ENCODE peak calls at places on chromosomes 7 and 10, in six cellular contexts. M is fibroblast of pulmonary artery, J is breast epithelium, R is choroid plexus epithelial cell, Y is fibroblast of lung, C is fibroblast of the aortic adventitia. B is an unnamed sample.
A peak's percentile ranks its signal among the peaks of the same experiment; 100 is the strongest.

GRCh38 chr7:30459591-30460245 is 18.9 kb downstream of the NOD1 start:
- DNase-seq in C (peak; percentile 98), R (peak; percentile 96), J (no peak), M (peak; percentile 98), Y (peak; percentile 96), B (peak; percentile 98)

GRCh38 chr7:17038160-17038782 is 156.5 kb upstream of the AGR3 start:
- DNase-seq in M (no peak), J (no peak), C (no peak), R (no peak), Y (no peak), B (no peak)

GRCh38 chr10:78479467-78479866 is 445.8 kb downstream of the RPS24 start:
- DNase-seq in R (no peak), J (no peak), M (no peak), C (no peak), Y (no peak), B (no peak)

GRCh38 chr7:93231264-93231663 is 902 bp upstream of the VPS50 start:
- DNase-seq in R (no peak), J (no peak), C (peak; percentile 2), Y (no peak), M (peak; percentile 1), B (no peak)

GRCh38 chr7:17521437-17521836 is 223.0 kb downstream of the AHR start:
- DNase-seq in R (peak; percentile 92), C (peak; percentile 77), Y (peak; percentile 81), J (no peak), M (peak; percentile 91), B (peak; percentile 70)

GRCh38 chr7:157602156-157602555 is 265.4 kb downstream of the DNAJB6 start:
- DNase-seq in M (no peak), Y (no peak), J (no peak), C (no peak), R (no peak), B (no peak)

GRCh38 chr10:93893646-93894515 is at the start of gene SLC35G1:
- DNase-seq in M (peak; percentile 68), R (peak; percentile 52), Y (peak; percentile 56), J (peak; percentile 18), C (peak; percentile 56), B (peak; percentile 58)

GRCh38 chr7:139560199-139560598 is 36.7 kb downstream of the CLEC2L start:
- DNase-seq in R (no peak), M (no peak), J (no peak), Y (no peak), C (no peak), B (no peak)

GRCh38 chr7:36003343-36003742 is 149.7 kb upstream of the EEPD1 start:
- DNase-seq in C (no peak), M (no peak), Y (no peak), R (no peak), J (no peak), B (no peak)

GRCh38 chr10:90930971-90931841 is 10.3 kb upstream of the ANKRD1 start:
- DNase-seq in R (peak; percentile 92), J (peak; percentile 70), M (peak; percentile 95), C (peak; percentile 98), Y (peak; percentile 99), B (peak; percentile 93)

GRCh38 chr7:31078363-31078990 is 26.4 kb downstream of the ADCYAP1R1 start:
- DNase-seq in C (no peak), Y (no peak), J (no peak), R (no peak), M (no peak), B (no peak)

DNA sequence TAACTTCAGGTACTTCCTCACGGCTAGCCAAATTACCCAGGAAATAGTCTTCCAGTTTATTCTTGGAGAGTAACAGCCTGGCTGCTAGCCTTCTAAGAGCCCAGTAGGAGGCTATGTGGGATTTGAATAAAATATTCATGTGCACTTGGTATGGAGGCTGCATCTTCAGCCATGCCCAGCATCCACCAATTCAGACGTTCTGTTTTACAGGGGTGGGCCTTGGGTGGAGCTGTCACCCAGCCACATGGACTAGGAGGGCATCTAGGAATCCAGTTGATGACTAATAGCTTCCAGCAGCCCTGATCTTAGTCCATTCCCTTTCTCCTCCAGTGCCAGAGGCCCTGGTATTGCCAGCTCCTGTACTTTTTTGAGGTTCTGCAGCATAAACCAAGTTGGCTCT is 66.3 kb upstream of the ZRANB1 start:
- DNase-seq in J (no peak), M (peak; percentile 42), R (peak; percentile 74), Y (peak; percentile 39), C (peak; percentile 44), B (peak; percentile 43)
- TF ChIP-seq CTCF in J (no peak), M (peak; percentile 35), R (peak; percentile 64), Y (peak; percentile 57), C (peak; percentile 42), B (peak; percentile 46)

GRCh38 chr10:52318822-52319464 is 4.9 kb downstream of the DKK1 start:
- DNase-seq in M (peak; percentile 96), C (peak; percentile 97), Y (peak; percentile 99), R (peak; percentile 95), J (no peak), B (peak; percentile 94)

GRCh38 chr10:52316005-52316404 is 1.9 kb downstream of the DKK1 start:
- DNase-seq in J (no peak), M (no peak), R (no peak), Y (peak; percentile 36), C (peak; percentile 27), B (peak; percentile 23)

GRCh38 chr10:52316500-52316899 is 2.4 kb downstream of the DKK1 start:
- DNase-seq in C (peak; percentile 12), Y (no peak), J (no peak), R (no peak), M (no peak), B (peak; percentile 6)

GRCh38 chr10:52319926-52320325 is 5.8 kb downstream of the DKK1 start:
- DNase-seq in J (no peak), Y (peak; percentile 73), R (no peak), C (peak; percentile 28), M (no peak), B (peak; percentile 21)

DNA sequence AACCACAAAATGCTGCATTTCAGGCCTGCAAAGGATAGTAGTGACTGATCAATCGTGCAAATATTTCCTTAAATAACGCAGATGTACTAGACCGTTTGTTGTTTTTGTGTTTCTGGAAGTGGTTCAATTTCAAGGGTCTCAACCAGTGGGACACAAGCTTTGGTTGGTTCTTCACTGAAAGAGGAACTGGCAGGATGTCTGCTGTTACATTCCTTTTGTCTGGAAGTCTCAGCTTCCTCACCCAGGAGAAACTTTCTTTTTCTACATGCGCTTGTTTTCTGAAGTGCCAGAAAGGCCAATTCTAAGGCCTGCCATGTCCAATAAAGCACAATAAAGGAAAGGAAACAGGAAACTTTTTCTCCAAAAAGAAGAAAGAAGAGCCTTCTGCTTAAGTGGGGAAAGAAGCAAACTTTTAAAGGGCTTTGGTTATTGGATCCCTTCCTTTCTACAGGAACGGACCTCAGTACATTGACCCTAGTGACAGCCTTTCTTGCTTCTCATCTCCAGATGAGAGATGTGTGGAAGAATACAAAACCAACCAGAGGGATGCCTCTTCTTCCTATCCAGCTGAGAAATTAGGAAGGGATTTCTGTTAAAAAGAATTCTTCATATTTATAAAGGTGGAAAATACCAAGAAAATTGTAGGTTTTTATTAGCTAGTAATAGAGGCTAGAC is 4.2 kb downstream of the DKK1 start:
- DNase-seq in J (no peak), Y (peak; percentile 88), R (peak; percentile 66), C (peak; percentile 58), M (peak; percentile 49), B (peak; percentile 48)
- H3K4me3 ChIP-seq in J (no peak overlapping the region), Y (no peak overlapping the region), R (peak overlapping the region; percentile 9), C (no peak overlapping the region), M (no peak overlapping the region), B (peak overlapping the region; percentile 36)

DNA sequence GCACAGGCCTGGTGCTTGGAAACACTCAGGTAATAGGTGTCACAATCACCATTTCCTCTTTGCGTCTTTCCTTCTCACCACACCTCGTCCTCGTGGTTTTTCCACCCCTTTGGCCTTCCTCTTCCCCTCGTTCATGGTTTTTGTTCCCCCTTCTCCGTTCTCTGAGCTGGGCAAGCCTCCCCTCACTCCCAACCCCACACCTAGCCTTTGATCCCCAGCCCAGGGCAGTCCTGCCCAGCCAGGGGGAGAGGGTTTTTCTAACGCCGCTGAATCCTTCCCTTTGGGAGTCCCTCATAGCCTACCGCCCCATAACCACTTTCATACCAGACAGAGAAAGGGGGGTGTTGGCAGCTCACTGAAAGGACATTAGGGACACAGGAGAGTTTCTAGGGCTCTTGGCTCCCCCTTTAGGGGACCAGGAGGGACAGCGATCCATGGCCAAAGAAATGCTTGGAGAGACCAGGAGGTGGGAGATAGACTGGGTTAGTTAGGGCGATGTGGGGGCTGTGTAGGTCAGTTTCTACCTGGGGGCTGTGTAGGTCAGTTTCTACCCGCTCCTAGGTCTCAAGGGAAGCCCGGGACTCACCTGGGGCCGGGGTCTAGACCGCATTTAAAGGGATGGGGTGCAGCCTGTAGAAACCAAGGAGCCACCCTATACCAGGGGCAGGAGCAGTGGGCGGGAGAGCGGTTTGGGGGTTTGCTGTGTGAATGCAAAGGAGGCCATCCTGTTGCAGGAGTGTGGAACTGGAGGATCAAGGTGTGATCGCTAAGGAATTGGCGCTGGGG is 1.4 kb downstream of the EPHB4 start:
- DNase-seq in M (peak; percentile 41), R (peak; percentile 57), Y (peak; percentile 43), C (peak; percentile 51), J (no peak), B (peak; percentile 71)
- TF ChIP-seq CTCF in M (peak; percentile 30), R (peak; percentile 44), Y (peak; percentile 51), C (peak; percentile 28), J (no peak), B (peak; percentile 55)

GRCh38 chr10:110923856-110924493 is 4.6 kb downstream of the SHOC2 start:
- DNase-seq in R (no peak), Y (no peak), C (no peak), J (no peak), M (no peak), B (no peak)
- H3K4me3 ChIP-seq in R (no peak overlapping the region), Y (no peak overlapping the region), C (no peak overlapping the region), J (no peak overlapping the region), M (no peak overlapping the region), B (no peak overlapping the region)

GRCh38 chr10:105691811-105692210 is 1050.7 kb downstream of the SORCS3 start:
- DNase-seq in R (peak; percentile 0), C (peak; percentile 35), Y (peak; percentile 12), J (no peak), M (no peak), B (no peak)
- TF ChIP-seq CTCF in R (no peak), C (peak; percentile 14), Y (no peak), J (no peak), M (no peak), B (no peak)